ENCODE peak calls at places on chromosomes 11 and 22, in five cellular contexts. G, K, T, V and H are unnamed samples.
A peak's percentile ranks its signal among the peaks of the same experiment; 100 is the strongest.

GRCh38 chr22:50282361-50283144 is 12.4 kb upstream of the MAPK11 start:
- DNase-seq in G (no peak), K (no peak), T (no peak), V (no peak), H (no peak)

GRCh38 chr11:123381817-123382554 is 48.1 kb upstream of the GRAMD1B start:
- DNase-seq in G (no peak), K (peak; percentile 91), T (no peak), V (peak; percentile 49), H (no peak)

GRCh38 chr22:28232231-28232630 is 313.2 kb upstream of the PITPNB start:
- DNase-seq in G (no peak), K (no peak), T (no peak), V (no peak), H (no peak)

GRCh38 chr11:100546714-100547113 is 140.4 kb upstream of the ARHGAP42 start:
- DNase-seq in G (no peak), K (no peak), T (no peak), V (no peak), H (no peak)

GRCh38 chr11:61007383-61007970 is 36.0 kb downstream of the CD6 start:
- DNase-seq in G (no peak), K (no peak), T (no peak), V (peak; percentile 66), H (peak; percentile 62)

GRCh38 chr11:61967924-61968757 is 707 bp upstream of the FTH1 start:
- DNase-seq in G (peak; percentile 75), K (peak; percentile 91), T (peak; percentile 20), V (peak; percentile 73), H (peak; percentile 71)

GRCh38 chr11:63793163-63793562 is 20.1 kb upstream of the SPINDOC start:
- DNase-seq in G (no peak), K (no peak), T (no peak), V (no peak), H (no peak)

GRCh38 chr11:106461839-106462545 is 384.5 kb downstream of the AASDHPPT start:
- DNase-seq in G (no peak), K (no peak), T (no peak), V (no peak), H (no peak)

GRCh38 chr11:61957028-61957770 is 7.0 kb downstream of the BEST1 start:
- DNase-seq in G (no peak), K (no peak), T (no peak), V (no peak), H (no peak)

GRCh38 chr11:68312117-68312779 is at the start of gene LRP5:
- DNase-seq in G (no peak), K (peak; percentile 40), T (peak; percentile 38), V (peak; percentile 84), H (peak; percentile 83)

GRCh38 chr11:3836903-3837302 is 3.9 kb downstream of the RHOG start:
- DNase-seq in G (peak; percentile 72), K (peak; percentile 74), T (no peak), V (peak; percentile 45), H (no peak)

GRCh38 chr11:64331569-64332371 is 8.2 kb upstream of the CCDC88B start:
- DNase-seq in G (peak; percentile 84), K (peak; percentile 95), T (peak; percentile 51), V (peak; percentile 75), H (peak; percentile 78)

GRCh38 chr22:29989446-29989845 is 90.8 kb upstream of the HORMAD2 start:
- DNase-seq in G (no peak), K (no peak), T (no peak), V (no peak), H (no peak)

GRCh38 chr11:9153651-9154050 is 62.3 kb upstream of the SCUBE2 start:
- DNase-seq in G (no peak), K (no peak), T (no peak), V (no peak), H (no peak)

DNA sequence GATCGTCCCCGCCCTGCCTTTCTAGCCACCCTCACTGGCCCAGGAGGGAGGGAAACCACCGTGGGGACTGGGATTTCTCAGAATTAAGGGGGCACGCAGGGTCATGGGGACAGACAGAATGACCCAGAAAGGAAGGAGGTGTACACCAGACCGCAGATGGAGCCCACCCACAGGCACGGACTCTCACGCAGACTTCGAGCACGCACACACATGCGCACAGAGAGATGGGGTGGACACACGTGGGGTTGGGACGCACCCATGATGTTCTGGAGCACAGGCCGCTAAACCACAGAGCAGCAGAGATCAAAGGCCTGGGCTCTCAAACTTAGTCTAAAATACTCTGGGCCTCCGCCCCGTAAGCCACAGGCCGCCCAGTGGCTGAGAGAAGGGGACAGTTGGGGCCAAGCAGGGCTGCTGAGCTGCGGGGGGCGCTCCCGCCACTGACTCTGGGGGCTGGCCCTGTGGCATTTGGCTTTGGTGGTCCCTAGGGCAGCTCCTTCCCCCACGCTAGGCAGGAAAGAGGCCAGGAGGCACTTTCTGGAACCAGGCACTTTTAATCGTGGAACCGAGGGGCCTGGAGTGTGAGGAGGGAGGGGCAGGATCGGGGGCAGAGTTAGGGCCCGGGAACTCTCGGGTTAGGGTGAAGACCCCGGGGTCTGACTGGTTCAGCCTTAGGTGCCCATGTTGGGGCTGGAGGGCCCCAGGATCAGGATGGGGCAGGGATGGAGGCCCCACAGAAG is 1.5 kb downstream of the IFITM5 start:
- DNase-seq in G (peak; percentile 65), K (peak; percentile 91), T (no peak), V (no peak), H (no peak)
- TF ChIP-seq CTCF in G (no peak), K (no peak), T (no peak), V (no peak), H (no peak)

GRCh38 chr11:45211732-45212131 is 65.3 kb downstream of the PRDM11 start:
- DNase-seq in G (no peak), K (no peak), T (no peak), V (no peak), H (no peak)
- TF ChIP-seq CTCF in G (no peak), K (no peak), T (no peak), V (no peak), H (no peak)

GRCh38 chr11:281486-282161 is 3.4 kb downstream of the NLRP6 start:
- DNase-seq in G (no peak), K (no peak), T (no peak), V (peak; percentile 14), H (no peak)

GRCh38 chr11:279966-280761 is 2.0 kb downstream of the NLRP6 start:
- DNase-seq in G (no peak), K (no peak), T (peak; percentile 57), V (peak; percentile 72), H (peak; percentile 66)

GRCh38 chr11:280762-281485 is 2.7 kb downstream of the NLRP6 start:
- DNase-seq in G (no peak), K (no peak), T (no peak), V (no peak), H (peak; percentile 55)

GRCh38 chr11:278001-278951 is at the start of gene NLRP6:
- DNase-seq in G (no peak), K (no peak), T (no peak), V (peak; percentile 10), H (no peak)

DNA sequence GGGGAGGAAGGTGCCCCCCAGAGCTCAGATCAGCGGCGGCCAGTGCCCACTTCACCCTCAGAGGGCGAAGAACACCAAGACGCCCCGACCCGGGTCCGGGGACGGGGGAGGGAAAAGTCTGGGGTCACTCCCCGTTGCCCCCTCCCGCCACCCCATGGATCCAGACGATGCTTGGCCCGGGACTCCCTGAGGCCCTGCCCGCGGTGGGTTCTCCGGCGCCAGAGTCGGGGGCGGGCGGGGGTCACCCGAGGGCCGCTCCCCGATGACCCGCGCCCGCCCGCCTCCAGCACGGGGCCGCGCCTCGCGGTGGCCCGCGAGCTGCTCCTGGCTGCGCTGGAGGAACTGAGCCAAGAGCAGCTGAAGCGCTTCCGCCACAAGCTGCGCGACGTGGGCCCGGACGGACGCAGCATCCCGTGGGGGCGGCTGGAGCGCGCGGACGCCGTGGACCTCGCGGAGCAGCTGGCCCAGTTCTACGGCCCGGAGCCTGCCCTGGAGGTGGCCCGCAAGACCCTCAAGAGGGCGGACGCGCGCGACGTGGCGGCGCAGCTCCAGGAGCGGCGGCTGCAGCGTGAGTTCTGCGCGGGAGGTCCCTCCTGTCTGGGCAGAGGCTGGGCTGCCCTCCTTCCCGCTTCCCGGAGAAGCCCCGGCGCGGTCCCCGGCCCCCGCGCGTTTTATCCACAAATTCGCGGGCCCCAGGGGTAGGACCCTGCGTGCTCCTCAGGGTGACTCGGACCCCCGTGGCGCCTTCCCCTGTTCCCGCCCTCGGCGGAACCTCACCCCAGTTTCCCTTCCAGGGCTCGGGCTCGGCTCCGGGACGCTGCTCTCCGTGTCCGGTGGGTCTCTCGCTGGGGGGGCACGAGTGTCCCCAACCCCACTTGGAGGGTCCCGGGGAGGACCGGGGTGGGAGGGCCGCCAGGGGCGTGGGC is 1.1 kb downstream of the NLRP6 start:
- DNase-seq in G (no peak), K (no peak), T (no peak), V (peak; percentile 49), H (no peak)
- TF ChIP-seq CTCF in G (no peak), K (no peak), T (no peak), V (no peak), H (no peak)

DNA sequence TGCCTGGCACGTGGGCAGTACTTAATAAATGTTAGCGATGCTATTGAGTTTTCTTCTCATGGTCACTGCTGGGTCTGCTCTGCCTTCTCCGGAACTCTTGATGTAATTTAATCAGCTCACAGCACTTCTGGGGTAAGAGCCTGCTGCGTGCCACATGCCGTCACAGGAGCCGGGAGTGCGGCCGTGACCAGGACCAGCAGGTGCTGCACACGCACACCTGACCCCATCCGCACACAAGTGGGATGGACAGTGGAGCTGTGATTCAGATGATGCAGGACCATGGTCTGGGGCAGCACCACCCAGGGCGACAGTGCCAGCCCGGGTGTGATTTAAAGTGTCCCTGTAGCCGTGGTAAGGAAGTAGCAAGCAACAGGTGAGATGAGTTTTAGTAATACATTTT is 61.2 kb downstream of the TBC1D22A start:
- DNase-seq in G (no peak), K (no peak), T (no peak), V (no peak), H (no peak)
- TF ChIP-seq CTCF in G (no peak), K (no peak), T (no peak), V (no peak), H (no peak)

GRCh38 chr11:29184939-29185890 is 831.6 kb downstream of the KCNA4 start:
- DNase-seq in G (no peak), K (no peak), T (no peak), V (no peak), H (no peak)
- TF ChIP-seq CTCF in G (no peak), K (no peak), T (no peak), V (no peak), H (no peak)